ENCODE peak calls at places on chromosome 19, in nine cellular contexts. Q is naive B cell; A is fibroblast of mammary gland; I is iPS DF 6.9; O is neural crest cell; E is HTR-8/SVneo; G is effector memory CD4-positive, alpha-beta T cell; P is CD4-positive, alpha-beta memory T cell; L is GOT3. C is an unnamed sample.
A peak's percentile ranks its signal among the peaks of the same experiment; 100 is the strongest.

GRCh38 chr19:1038995-1039645 is 787 bp upstream of the ABCA7 start:
- DNase-seq in Q (no peak), A (no peak), I (no peak), O (no peak), E (no peak), G (no peak), P (peak; percentile 17), L (no peak), C (no peak)

GRCh38 chr19:48283908-48284307 is 14.0 kb downstream of the ZNF114 start:
- DNase-seq in Q (no peak), A (peak; percentile 67), I (no peak), O (no peak), E (peak; percentile 53), G (no peak), P (no peak), L (no peak), C (no peak)

GRCh38 chr19:3984584-3984907 is 717 bp downstream of the EEF2 start:
- DNase-seq in Q (no peak), A (no peak), I (no peak), O (no peak), E (no peak), G (no peak), P (no peak), L (no peak), C (no peak)

GRCh38 chr19:48004236-48004635 is 9.8 kb downstream of the ELSPBP1 start:
- DNase-seq in Q (no peak), A (no peak), I (no peak), O (no peak), E (no peak), G (no peak), P (no peak), L (no peak), C (no peak)

GRCh38 chr19:44111910-44112463 is 1.2 kb upstream of the ZNF225 start:
- DNase-seq in Q (no peak), A (peak; percentile 91), I (peak; percentile 80), O (peak; percentile 4), E (peak; percentile 12), G (no peak), P (no peak), L (no peak), C (peak; percentile 61)

GRCh38 chr19:55340784-55341147 is 1.1 kb downstream of the KMT5C start:
- DNase-seq in Q (no peak), A (no peak), I (no peak), O (peak; percentile 25), E (no peak), G (no peak), P (peak; percentile 26), L (no peak), C (peak; percentile 48)

GRCh38 chr19:8592231-8593009 is 15.2 kb upstream of the MYO1F start:
- DNase-seq in Q (peak; percentile 73), A (peak; percentile 75), I (peak; percentile 98), O (peak; percentile 94), E (peak; percentile 95), G (peak; percentile 97), P (peak; percentile 96), L (peak; percentile 88), C (peak; percentile 13)

GRCh38 chr19:43624933-43625332 is 5.5 kb upstream of the ZNF428 start:
- DNase-seq in Q (peak; percentile 69), A (peak; percentile 61), I (no peak), O (no peak), E (no peak), G (peak; percentile 75), P (peak; percentile 85), L (no peak), C (no peak)

GRCh38 chr19:1765904-1766799 is 12.8 kb downstream of the ONECUT3 start:
- DNase-seq in Q (no peak), A (no peak), I (no peak), O (no peak), E (no peak), G (no peak), P (no peak), L (no peak), C (no peak)

GRCh38 chr19:35030257-35031071 is at the start of gene SCN1B:
- DNase-seq in Q (no peak), A (peak; percentile 52), I (no peak), O (peak; percentile 38), E (peak; percentile 75), G (peak; percentile 45), P (peak; percentile 42), L (peak; percentile 30), C (peak; percentile 83)

GRCh38 chr19:2650515-2650914 is 52.0 kb downstream of the GNG7 start:
- DNase-seq in Q (no peak), A (no peak), I (no peak), O (no peak), E (no peak), G (no peak), P (no peak), L (no peak), C (no peak)

GRCh38 chr19:33047422-33047821 is 17.3 kb downstream of the RHPN2 start:
- DNase-seq in Q (no peak), A (no peak), I (no peak), O (no peak), E (no peak), G (no peak), P (no peak), L (no peak), C (peak; percentile 99)

GRCh38 chr19:355134-355533 is 10.5 kb upstream of the MIER2 start:
- DNase-seq in Q (no peak), A (no peak), I (no peak), O (no peak), E (no peak), G (no peak), P (no peak), L (peak; percentile 20), C (no peak)

GRCh38 chr19:5917431-5918107 is 3.5 kb downstream of the CAPS start:
- DNase-seq in Q (no peak), A (no peak), I (no peak), O (no peak), E (no peak), G (no peak), P (no peak), L (no peak), C (no peak)

GRCh38 chr19:3003046-3003445 is 25.7 kb downstream of the TLE6 start:
- DNase-seq in Q (no peak), A (no peak), I (no peak), O (peak; percentile 58), E (no peak), G (no peak), P (no peak), L (no peak), C (no peak)

GRCh38 chr19:40278361-40279045 is 6.6 kb downstream of the AKT2 start:
- DNase-seq in Q (no peak), A (peak; percentile 20), I (no peak), O (no peak), E (no peak), G (no peak), P (no peak), L (no peak), C (no peak)

GRCh38 chr19:31301306-31301980 is 47.8 kb downstream of the TSHZ3 start:
- DNase-seq in Q (no peak), A (no peak), I (no peak), O (no peak), E (no peak), G (no peak), P (no peak), L (no peak), C (no peak)

GRCh38 chr19:53545271-53546065 is 7.5 kb downstream of the ZNF331 start:
- DNase-seq in Q (peak; percentile 30), A (peak; percentile 76), I (no peak), O (no peak), E (peak; percentile 36), G (no peak), P (no peak), L (no peak), C (no peak)

GRCh38 chr19:27750697-27751391 is 1462.1 kb downstream of the UQCRFS1 start:
- DNase-seq in Q (no peak), A (no peak), I (no peak), O (no peak), E (no peak), G (no peak), P (no peak), L (no peak), C (no peak)

GRCh38 chr19:17915940-17916593 is 16.7 kb upstream of the CCDC124 start:
- DNase-seq in Q (no peak), A (no peak), I (no peak), O (no peak), E (no peak), G (no peak), P (no peak), L (no peak), C (peak; percentile 58)

GRCh38 chr19:38658462-38659306 is 11.2 kb downstream of the ACTN4 start:
- DNase-seq in Q (no peak), A (peak; percentile 100), I (no peak), O (no peak), E (peak; percentile 85), G (no peak), P (no peak), L (peak; percentile 18), C (peak; percentile 76)

GRCh38 chr19:750640-751423 is at the start of gene MISP:
- DNase-seq in Q (no peak), A (no peak), I (no peak), O (no peak), E (no peak), G (no peak), P (no peak), L (no peak), C (peak; percentile 95)

GRCh38 chr19:50181121-50181520 is 18.0 kb upstream of the IZUMO2 start:
- DNase-seq in Q (no peak), A (no peak), I (no peak), O (no peak), E (no peak), G (no peak), P (no peak), L (no peak), C (no peak)